ENCODE peak calls at places on chromosomes 6 and 20, in six cellular contexts. N is prostate gland, J is AG04449, I is OCI-LY7, Y is keratinocyte, X is foreskin fibroblast. Z is an unnamed sample.

GRCh38 chr20:41717464-41717863 is 99.3 kb upstream of the CHD6 start:
- DNase-seq in N (no peak), J (no peak), I (no peak), Y (no peak), X (no peak), Z (no peak)

GRCh38 chr6:32194825-32195651 is 2.6 kb upstream of the GPSM3 start:
- DNase-seq in N (no peak), J (no peak), I (peak; percentile 71), Y (no peak), X (peak; percentile 45), Z (peak; percentile 68)

GRCh38 chr20:48166082-48166835 is 381.0 kb upstream of the SULF2 start:
- DNase-seq in N (no peak), J (no peak), I (no peak), Y (no peak), X (no peak), Z (no peak)

GRCh38 chr6:76003115-76003514 is 69.3 kb downstream of the IMPG1 start:
- DNase-seq in N (no peak), J (no peak), I (no peak), Y (no peak), X (no peak), Z (no peak)

GRCh38 chr6:89385156-89385667 is 26.9 kb downstream of the RRAGD start:
- DNase-seq in N (peak; percentile 71), J (no peak), I (no peak), Y (peak; percentile 87), X (no peak), Z (no peak)

GRCh38 chr6:133837801-133838349 is 51.0 kb upstream of the TCF21 start:
- DNase-seq in N (peak; percentile 33), J (no peak), I (peak; percentile 21), Y (no peak), X (no peak), Z (peak; percentile 39)

GRCh38 chr6:8027965-8028651 is 36.1 kb downstream of the BLOC1S5 start:
- DNase-seq in N (no peak), J (no peak), I (no peak), Y (no peak), X (no peak), Z (no peak)

GRCh38 chr6:27901801-27902200 is 10.4 kb downstream of the OR2B2 start:
- DNase-seq in N (no peak), J (no peak), I (no peak), Y (no peak), X (no peak), Z (no peak)

GRCh38 chr6:3280866-3281465 is 22.2 kb downstream of the PSMG4 start:
- DNase-seq in N (no peak), J (no peak), I (no peak), Y (no peak), X (no peak), Z (no peak)

GRCh38 chr6:10166031-10166430 is 248.8 kb downstream of the TFAP2A start:
- DNase-seq in N (no peak), J (no peak), I (peak; percentile 6), Y (no peak), X (no peak), Z (no peak)

GRCh38 chr6:37056439-37057127 is 51.1 kb downstream of the FGD2 start:
- DNase-seq in N (peak; percentile 86), J (no peak), I (no peak), Y (peak; percentile 96), X (no peak), Z (no peak)

GRCh38 chr6:90458353-90459224 is 128.3 kb downstream of the MAP3K7 start:
- DNase-seq in N (no peak), J (no peak), I (peak; percentile 67), Y (no peak), X (no peak), Z (no peak)

GRCh38 chr6:53280207-53280606 is 68.5 kb downstream of the ELOVL5 start:
- DNase-seq in N (no peak), J (no peak), I (peak; percentile 40), Y (no peak), X (no peak), Z (no peak)

GRCh38 chr20:19785173-19785799 is 27.2 kb downstream of the RIN2 start:
- DNase-seq in N (no peak), J (peak; percentile 74), I (no peak), Y (no peak), X (no peak), Z (no peak)

GRCh38 chr20:19783966-19784401 is 25.9 kb downstream of the RIN2 start:
- DNase-seq in N (peak; percentile 46), J (no peak), I (no peak), Y (peak; percentile 13), X (no peak), Z (no peak)

GRCh38 chr20:19786311-19786710 is 28.3 kb downstream of the RIN2 start:
- DNase-seq in N (no peak), J (peak; percentile 81), I (no peak), Y (peak; percentile 96), X (peak; percentile 83), Z (no peak)

GRCh38 chr20:19785886-19786285 is 27.8 kb downstream of the RIN2 start:
- DNase-seq in N (no peak), J (peak; percentile 65), I (no peak), Y (peak; percentile 4), X (no peak), Z (no peak)

GRCh38 chr20:19784511-19785172 is 26.6 kb downstream of the RIN2 start:
- DNase-seq in N (peak; percentile 79), J (no peak), I (peak; percentile 59), Y (peak; percentile 80), X (peak; percentile 80), Z (peak; percentile 65)
- H3K4me3 ChIP-seq in N (no peak overlapping the region), J (no peak overlapping the region), I (no peak overlapping the region), Y (peak overlapping the region; percentile 29), X (no peak overlapping the region), Z (no peak overlapping the region)

GRCh38 chr6:135506270-135506997 is 8.9 kb upstream of the AHI1 start:
- DNase-seq in N (peak; percentile 25), J (no peak), I (peak; percentile 59), Y (no peak), X (no peak), Z (peak; percentile 45)
- H3K4me3 ChIP-seq in N (no peak overlapping the region), J (no peak overlapping the region), I (no peak overlapping the region), Y (no peak overlapping the region), X (no peak overlapping the region), Z (no peak overlapping the region)

GRCh38 chr6:108175176-108175591 is 9.4 kb downstream of the NR2E1 start:
- DNase-seq in N (no peak), J (no peak), I (no peak), Y (no peak), X (no peak), Z (no peak)
- H3K4me3 ChIP-seq in N (no peak overlapping the region), J (no peak overlapping the region), I (no peak overlapping the region), Y (peak overlapping the region; percentile 65), X (no peak overlapping the region), Z (no peak overlapping the region)

GRCh38 chr20:40673442-40673841 is 15.6 kb downstream of the MAFB start:
- DNase-seq in N (peak; percentile 75), J (no peak), I (no peak), Y (no peak), X (no peak), Z (no peak)

GRCh38 chr20:40676870-40677269 is 12.2 kb downstream of the MAFB start:
- DNase-seq in N (no peak), J (no peak), I (no peak), Y (no peak), X (no peak), Z (no peak)

GRCh38 chr20:40676466-40676865 is 12.6 kb downstream of the MAFB start:
- DNase-seq in N (no peak), J (no peak), I (no peak), Y (no peak), X (no peak), Z (no peak)

GRCh38 chr20:40677343-40677924 is 11.6 kb downstream of the MAFB start:
- DNase-seq in N (no peak), J (no peak), I (no peak), Y (no peak), X (no peak), Z (no peak)

GRCh38 chr20:40675599-40676221 is 13.3 kb downstream of the MAFB start:
- DNase-seq in N (no peak), J (no peak), I (no peak), Y (no peak), X (no peak), Z (no peak)
- H3K4me3 ChIP-seq in N (no peak overlapping the region), J (no peak overlapping the region), I (no peak overlapping the region), Y (no peak overlapping the region), X (no peak overlapping the region), Z (no peak overlapping the region)

DNA sequence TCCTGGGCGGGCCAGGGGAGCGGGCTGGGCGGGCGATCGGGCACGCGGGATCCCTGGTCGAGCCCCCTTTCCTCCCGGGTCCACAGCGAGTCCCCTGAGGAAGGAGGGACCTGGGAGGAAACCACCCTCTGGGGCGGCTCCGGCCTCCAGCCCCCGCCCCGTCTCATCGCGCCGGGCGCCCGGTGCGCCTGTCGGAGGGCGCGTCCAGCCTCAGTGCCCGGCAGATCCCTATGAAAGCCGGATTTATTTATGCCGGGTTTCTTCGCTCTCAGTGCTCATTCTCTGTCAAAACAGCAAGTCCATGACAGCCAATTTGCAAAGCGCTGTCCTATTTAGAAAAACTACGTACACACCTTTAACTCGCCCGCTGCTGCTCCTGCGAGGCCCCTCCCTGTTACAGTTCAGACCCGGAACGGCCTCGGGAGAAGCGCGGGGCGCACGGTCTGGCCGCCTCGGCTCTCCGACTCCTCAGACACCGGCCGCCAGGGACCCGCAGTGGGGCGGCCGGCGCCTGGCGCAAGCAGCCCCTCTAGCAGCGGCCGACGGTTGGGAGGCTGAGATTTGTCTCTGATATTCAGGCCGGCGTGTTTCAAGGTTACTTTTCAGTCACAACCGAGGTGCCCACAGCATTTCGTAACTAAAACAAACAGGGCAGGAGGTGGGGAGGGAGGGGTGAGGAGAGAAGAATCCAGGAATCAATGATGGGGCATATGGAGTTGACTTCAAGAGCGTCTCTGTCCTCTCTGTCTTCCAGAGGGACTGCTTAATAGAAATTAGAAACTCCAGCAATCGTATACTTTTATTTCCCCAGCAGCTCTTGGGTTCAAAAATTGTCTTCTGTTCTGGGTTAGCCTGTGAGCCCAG is 782 bp upstream of the FOXA2 start:
- DNase-seq in N (no peak), J (no peak), I (no peak), Y (no peak), X (no peak), Z (no peak)
- H3K4me3 ChIP-seq in N (peak overlapping the region; percentile 19), J (no peak overlapping the region), I (no peak overlapping the region), Y (peak overlapping the region; percentile 48), X (no peak overlapping the region), Z (no peak overlapping the region)

GRCh38 chr6:26186652-26187051 is 99.4 kb downstream of the HFE start:
- DNase-seq in N (no peak), J (no peak), I (no peak), Y (no peak), X (no peak), Z (no peak)

GRCh38 chr6:26187981-26188635 is 100.9 kb downstream of the HFE start:
- DNase-seq in N (no peak), J (no peak), I (peak; percentile 81), Y (no peak), X (peak; percentile 49), Z (peak; percentile 73)

GRCh38 chr6:26187292-26187691 is 100.1 kb downstream of the HFE start:
- DNase-seq in N (no peak), J (no peak), I (no peak), Y (no peak), X (no peak), Z (no peak)

GRCh38 chr6:26193467-26194328 is 106.5 kb downstream of the HFE start:
- DNase-seq in N (no peak), J (no peak), I (no peak), Y (no peak), X (no peak), Z (no peak)

DNA sequence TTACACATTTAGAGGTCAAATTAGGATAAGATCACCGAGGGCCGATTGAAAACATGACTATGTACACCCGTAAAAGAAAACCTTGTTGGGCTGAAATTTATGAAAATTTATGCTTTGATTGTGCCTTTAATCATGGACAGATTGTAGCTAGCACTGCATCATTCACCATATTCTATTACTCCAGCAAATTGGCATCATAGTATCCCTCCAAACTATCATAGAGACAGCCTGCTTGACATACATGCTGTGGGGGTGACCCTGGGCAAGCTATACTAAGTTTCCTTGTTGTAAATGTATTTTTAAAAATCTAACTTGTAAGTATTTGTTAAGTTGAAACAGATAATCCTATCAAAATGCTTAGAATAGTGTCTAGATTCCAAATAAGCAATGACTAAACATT is 102.7 kb downstream of the HFE start:
- DNase-seq in N (no peak), J (no peak), I (no peak), Y (no peak), X (no peak), Z (no peak)
- H3K4me3 ChIP-seq in N (no peak overlapping the region), J (no peak overlapping the region), I (peak overlapping the region; percentile 72), Y (no peak overlapping the region), X (no peak overlapping the region), Z (no peak overlapping the region)